ENCODE peak calls at places on chromosomes 12 and 14, in seven cellular contexts. N is GM23338, A is retinal pigment epithelial cell, B is AG09309, D is heart right ventricle, J is lung, M is astrocyte. F is an unnamed sample.
A peak's percentile ranks its signal among the peaks of the same experiment; 100 is the strongest.

GRCh38 chr14:54653764-54654469 is 87.0 kb downstream of the SAMD4A start:
- DNase-seq in N (no peak), A (peak; percentile 87), B (no peak), D (peak; percentile 72), J (no peak), M (peak; percentile 91), F (peak; percentile 94)

GRCh38 chr14:90354551-90355298 is 23.0 kb upstream of the NRDE2 start:
- DNase-seq in N (no peak), A (no peak), B (no peak), D (peak; percentile 15), J (no peak), M (no peak), F (peak; percentile 11)

GRCh38 chr12:117214797-117215196 is 24.5 kb upstream of the FBXO21 start:
- DNase-seq in N (no peak), A (no peak), B (no peak), D (no peak), J (no peak), M (no peak), F (no peak)

GRCh38 chr14:105275267-105275946 is 25.4 kb downstream of the BRF1 start:
- DNase-seq in N (no peak), A (no peak), B (peak; percentile 14), D (no peak), J (no peak), M (peak; percentile 10), F (peak; percentile 51)

GRCh38 chr14:90419200-90419599 is 22.4 kb downstream of the CALM1 start:
- DNase-seq in N (no peak), A (peak; percentile 93), B (peak; percentile 85), D (peak; percentile 90), J (peak; percentile 66), M (peak; percentile 97), F (peak; percentile 98)

GRCh38 chr14:51849095-51849494 is 11.3 kb upstream of the GNG2 start:
- DNase-seq in N (no peak), A (no peak), B (no peak), D (no peak), J (no peak), M (peak; percentile 27), F (no peak)

GRCh38 chr12:46174061-46174662 is 94.7 kb downstream of the SLC38A1 start:
- DNase-seq in N (no peak), A (no peak), B (no peak), D (no peak), J (no peak), M (no peak), F (no peak)

GRCh38 chr12:108260039-108260438 is 79.1 kb downstream of the CMKLR1 start:
- DNase-seq in N (no peak), A (no peak), B (no peak), D (no peak), J (no peak), M (no peak), F (no peak)

GRCh38 chr12:2179953-2180736 is 127.4 kb downstream of the CACNA1C start:
- DNase-seq in N (no peak), A (no peak), B (peak; percentile 78), D (peak; percentile 56), J (no peak), M (peak; percentile 95), F (peak; percentile 92)

GRCh38 chr12:58502857-58503256 is 417.4 kb downstream of the LRIG3 start:
- DNase-seq in N (no peak), A (peak; percentile 41), B (no peak), D (no peak), J (no peak), M (no peak), F (no peak)

GRCh38 chr12:10521555-10521954 is 15.9 kb downstream of the EIF2S3B start:
- DNase-seq in N (no peak), A (no peak), B (no peak), D (no peak), J (no peak), M (no peak), F (no peak)

DNA sequence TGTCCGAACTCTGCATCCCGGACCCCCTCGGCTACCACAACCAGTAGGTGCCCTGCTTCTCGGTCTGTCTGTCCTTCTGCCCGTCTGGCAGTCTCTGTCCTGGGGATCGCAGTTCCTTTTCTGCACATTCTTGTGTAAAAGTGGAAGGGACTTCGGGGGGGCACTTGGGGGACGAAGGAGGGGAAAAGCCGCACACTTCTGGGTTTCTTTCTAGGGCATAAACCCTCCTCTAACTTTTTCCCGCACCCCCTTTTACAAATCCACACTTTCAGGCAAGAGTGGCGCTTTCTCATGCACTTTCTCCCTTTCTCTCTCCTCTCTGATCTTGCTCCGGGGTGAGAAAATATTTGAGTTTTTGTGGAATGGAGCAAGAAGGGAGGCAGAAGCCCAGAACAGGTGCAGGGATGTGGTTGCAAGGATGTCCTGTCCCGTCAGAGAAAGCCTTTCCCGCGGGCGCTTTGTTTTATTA is 506 bp downstream of the ESRRB start:
- DNase-seq in N (no peak), A (no peak), B (no peak), D (no peak), J (no peak), M (no peak), F (no peak)
- H3K4me3 ChIP-seq in N (peak overlapping the region; percentile 86), A (peak overlapping the region; percentile 37), B (peak overlapping the region; percentile 23), D (peak overlapping the region; percentile 14), J (no peak overlapping the region), M (peak overlapping the region; percentile 44), F (peak overlapping the region; percentile 22)

GRCh38 chr12:14949631-14950030 is 11.3 kb upstream of the ERP27 start:
- DNase-seq in N (no peak), A (no peak), B (no peak), D (no peak), J (no peak), M (no peak), F (no peak)
- TF ChIP-seq CTCF in N (no peak), A (no peak), B (no peak), D (no peak), J (no peak), M (no peak), F (no peak)

GRCh38 chr12:113469224-113469652 is 2.4 kb downstream of the LHX5 start:
- DNase-seq in N (no peak), A (no peak), B (no peak), D (no peak), J (no peak), M (no peak), F (no peak)
- H3K4me3 ChIP-seq in N (peak overlapping the region; percentile 58), A (no peak overlapping the region), B (no peak overlapping the region), D (no peak overlapping the region), J (no peak overlapping the region), M (no peak overlapping the region), F (no peak overlapping the region)

DNA sequence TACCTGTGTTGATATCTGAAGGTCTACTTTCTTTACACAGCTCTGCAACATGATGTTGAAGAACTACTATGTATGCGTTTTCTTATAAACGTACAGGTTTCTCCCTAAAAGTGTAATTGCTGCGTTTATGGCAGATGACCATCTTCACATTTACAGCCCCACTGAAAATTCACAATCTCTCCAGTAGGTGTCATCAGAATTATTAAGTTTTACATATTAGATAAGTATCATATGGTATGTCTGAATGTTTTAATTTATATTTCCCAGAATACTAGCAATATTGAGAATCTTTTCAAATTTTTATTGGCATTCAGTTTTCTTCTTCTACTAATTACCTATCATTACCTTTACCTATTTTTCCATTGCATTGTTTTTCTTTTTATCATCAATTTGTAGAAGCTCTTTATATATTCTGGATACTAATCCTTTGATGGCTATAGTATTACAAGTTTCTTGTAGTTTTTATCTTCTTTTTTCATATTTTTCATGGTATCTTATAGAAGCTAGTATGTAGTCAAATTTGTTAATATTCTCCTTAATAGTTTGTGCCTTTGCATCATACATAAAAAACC is 123.5 kb downstream of the CAPZA3 start:
- DNase-seq in N (no peak), A (no peak), B (no peak), D (no peak), J (no peak), M (peak; percentile 6), F (peak; percentile 62)
- TF ChIP-seq CTCF in N (peak; percentile 34), A (peak; percentile 47), B (peak; percentile 40), D (peak; percentile 61), J (peak; percentile 31), M (peak; percentile 48), F (peak; percentile 50)

GRCh38 chr12:53054112-53054878 is 4.4 kb downstream of the TNS2 start:
- DNase-seq in N (peak; percentile 99), A (peak; percentile 78), B (no peak), D (peak; percentile 92), J (peak; percentile 94), M (peak; percentile 76), F (peak; percentile 87)

GRCh38 chr12:53051881-53052412 is 2.1 kb downstream of the TNS2 start:
- DNase-seq in N (no peak), A (no peak), B (no peak), D (no peak), J (peak; percentile 28), M (no peak), F (no peak)

GRCh38 chr12:53053223-53054111 is 3.6 kb downstream of the TNS2 start:
- DNase-seq in N (peak; percentile 94), A (no peak), B (no peak), D (peak; percentile 76), J (peak; percentile 84), M (no peak), F (no peak)

GRCh38 chr12:53051058-53051880 is 1.4 kb downstream of the TNS2 start:
- DNase-seq in N (no peak), A (no peak), B (no peak), D (peak; percentile 75), J (peak; percentile 68), M (no peak), F (peak; percentile 81)

DNA sequence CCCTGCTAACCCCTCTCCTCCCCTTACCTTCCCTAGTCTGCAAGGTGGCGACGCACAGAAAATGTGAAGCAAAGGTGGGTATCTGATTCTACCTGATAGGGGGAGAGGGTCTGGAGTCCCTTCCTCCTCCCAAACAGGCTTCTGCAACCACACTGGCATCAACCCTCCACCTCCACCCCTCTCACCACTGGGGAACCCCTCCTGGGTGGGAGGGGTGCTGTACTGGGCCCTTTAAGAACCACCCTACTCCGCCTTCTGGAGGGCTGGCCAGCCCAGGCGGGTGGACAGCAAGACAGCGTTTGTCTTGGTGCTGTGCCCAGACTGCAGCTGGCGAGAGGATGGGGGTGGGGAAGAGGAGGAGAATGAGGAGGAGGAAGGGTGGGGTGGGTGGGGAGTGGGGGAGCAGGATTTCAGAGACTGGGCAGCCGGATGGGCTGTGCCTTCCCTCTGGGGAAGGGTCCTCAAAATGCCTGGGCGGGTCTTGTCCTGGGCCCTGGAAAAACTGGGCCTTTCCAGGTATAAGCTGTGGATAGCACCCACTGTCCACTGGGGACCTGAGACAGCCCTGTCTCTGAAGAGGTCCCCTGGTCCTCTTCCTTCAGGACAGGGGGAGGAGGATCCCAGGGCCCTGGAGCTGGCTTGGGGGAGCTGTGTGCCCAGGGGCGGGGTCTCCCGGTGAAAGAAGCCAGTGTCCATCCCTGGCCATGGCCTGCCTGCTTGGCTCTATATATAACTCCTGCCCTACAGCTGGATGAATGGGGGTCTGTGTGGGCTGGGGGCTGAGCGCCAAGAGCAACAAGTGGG is 2.8 kb downstream of the TNS2 start:
- DNase-seq in N (no peak), A (no peak), B (no peak), D (peak; percentile 94), J (peak; percentile 91), M (peak; percentile 63), F (peak; percentile 86)
- H3K4me3 ChIP-seq in N (no peak overlapping the region), A (no peak overlapping the region), B (peak overlapping the region; percentile 18), D (peak overlapping the region; percentile 61), J (no peak overlapping the region), M (peak overlapping the region; percentile 31), F (peak overlapping the region; percentile 90)

F was measured in fibroblast of pulmonary artery.